ENCODE peak calls at places on chromosome 1, in four cellular contexts. C, T, A and U are unnamed samples.

GRCh38 chr1:182629674-182630073 is 25.5 kb upstream of the RGS16 start:
- DNase-seq in C (no peak), T (no peak), A (no peak), U (no peak)

GRCh38 chr1:62689524-62689923 is 1.3 kb upstream of the DOCK7 start:
- DNase-seq in C (no peak), T (no peak), A (no peak), U (no peak)

GRCh38 chr1:153612755-153613331 is at the start of gene S100A16:
- DNase-seq in C (peak; percentile 86), T (peak; percentile 84), A (peak; percentile 91), U (peak; percentile 56)

GRCh38 chr1:151814971-151815545 is 9.8 kb upstream of the LINGO4 start:
- DNase-seq in C (no peak), T (no peak), A (no peak), U (no peak)

GRCh38 chr1:29708818-29709710 is 472.7 kb downstream of the PTPRU start:
- DNase-seq in C (peak; percentile 50), T (no peak), A (no peak), U (no peak)

GRCh38 chr1:28067523-28068090 is 20.8 kb downstream of the EYA3 start:
- DNase-seq in C (no peak), T (no peak), A (no peak), U (no peak)

GRCh38 chr1:53644496-53644895 is 94.5 kb downstream of the GLIS1 start:
- DNase-seq in C (no peak), T (no peak), A (no peak), U (no peak)

GRCh38 chr1:66599346-66599745 is 65.4 kb downstream of the SGIP1 start:
- DNase-seq in C (no peak), T (no peak), A (no peak), U (no peak)

GRCh38 chr1:62271932-62272728 is 47.1 kb downstream of the KANK4 start:
- DNase-seq in C (peak; percentile 40), T (no peak), A (no peak), U (no peak)

GRCh38 chr1:96707023-96707422 is 14.6 kb upstream of the PTBP2 start:
- DNase-seq in C (no peak), T (no peak), A (no peak), U (no peak)

GRCh38 chr1:55898191-55898590 is 681.2 kb downstream of the PLPP3 start:
- DNase-seq in C (no peak), T (no peak), A (no peak), U (no peak)

GRCh38 chr1:41670558-41670957 is 186.1 kb upstream of the EDN2 start:
- DNase-seq in C (peak; percentile 26), T (no peak), A (no peak), U (no peak)

GRCh38 chr1:41671116-41671755 is 186.8 kb upstream of the EDN2 start:
- DNase-seq in C (no peak), T (no peak), A (no peak), U (no peak)

GRCh38 chr1:41665962-41666917 is 181.8 kb upstream of the EDN2 start:
- DNase-seq in C (peak; percentile 32), T (no peak), A (no peak), U (no peak)

GRCh38 chr1:41666991-41667631 is 182.6 kb upstream of the EDN2 start:
- DNase-seq in C (peak; percentile 83), T (no peak), A (peak; percentile 43), U (no peak)

GRCh38 chr1:41668967-41669366 is 184.5 kb upstream of the EDN2 start:
- DNase-seq in C (no peak), T (no peak), A (no peak), U (no peak)
- H3K4me1 ChIP-seq in C (peaks cover 12% of the 10 kb centered on the region), T (no peaks in the 10 kb centered on the region), A (peaks cover 8% of the 10 kb centered on the region), U (peaks cover 20% of the 10 kb centered on the region)

GRCh38 chr1:59016390-59016789 is 232.5 kb upstream of the JUN start:
- DNase-seq in C (peak; percentile 39), T (no peak), A (no peak), U (no peak)
- H3K4me1 ChIP-seq in C (peaks cover 7% of the 10 kb centered on the region), T (peaks cover 15% of the 10 kb centered on the region), A (peaks cover 49% of the 10 kb centered on the region), U (peaks cover 22% of the 10 kb centered on the region)

DNA sequence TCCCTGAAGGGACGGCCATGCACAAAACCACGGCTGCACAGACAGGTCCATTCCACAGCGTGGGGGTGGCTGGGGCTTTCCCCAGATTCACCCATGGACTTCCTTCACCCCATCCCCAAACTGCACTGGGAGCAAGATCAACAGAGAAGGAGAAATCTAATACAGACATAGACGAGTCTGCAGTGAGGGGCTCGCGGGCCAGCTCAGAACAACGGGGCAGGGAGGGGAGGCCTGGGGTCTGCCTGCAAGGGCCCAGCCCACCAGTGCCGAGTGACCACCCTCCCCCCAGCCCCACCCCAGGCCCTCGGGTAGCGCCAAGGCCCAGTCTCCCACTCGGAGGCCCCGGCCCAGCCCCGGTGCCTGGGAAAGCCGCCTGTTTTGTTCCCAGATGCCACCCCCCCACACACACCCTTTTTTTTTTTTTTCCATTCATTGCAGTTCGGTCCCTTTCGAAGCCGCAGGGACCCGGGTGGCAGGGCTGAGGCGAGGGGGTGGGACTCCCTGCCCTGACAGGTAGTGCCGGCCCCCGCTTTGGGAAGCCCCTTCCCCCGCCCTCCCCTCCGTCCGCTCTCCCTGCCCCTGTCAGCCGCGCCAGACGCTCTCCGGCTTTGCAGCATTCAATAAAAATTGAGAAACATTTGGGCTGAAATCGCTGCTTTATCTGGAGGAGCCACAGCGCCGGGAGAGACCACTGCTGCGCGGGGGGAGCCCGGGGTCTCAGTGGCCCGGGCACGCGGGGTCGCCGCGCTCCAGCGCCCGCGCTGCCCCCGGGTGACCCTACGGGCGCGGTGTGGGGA is 550 bp upstream of the EPHB2 start:
- DNase-seq in C (peak; percentile 61), T (peak; percentile 70), A (peak; percentile 66), U (peak; percentile 43)
- H3K4me1 ChIP-seq in C (no peaks in the 10 kb centered on the region), T (peaks cover 7% of the 10 kb centered on the region), A (peaks cover 35% of the 10 kb centered on the region), U (peaks cover 10% of the 10 kb centered on the region)

GRCh38 chr1:43934279-43934985 is 831 bp downstream of the ARTN start:
- DNase-seq in C (peak; percentile 92), T (peak; percentile 71), A (peak; percentile 82), U (peak; percentile 42)

GRCh38 chr1:43930949-43931275 is 2.7 kb upstream of the ARTN start:
- DNase-seq in C (no peak), T (no peak), A (no peak), U (no peak)

GRCh38 chr1:43933386-43934278 is at the start of gene ARTN:
- DNase-seq in C (peak; percentile 69), T (no peak), A (peak; percentile 63), U (no peak)

GRCh38 chr1:43931711-43932660 is 1.6 kb upstream of the ARTN start:
- DNase-seq in C (no peak), T (no peak), A (no peak), U (no peak)

GRCh38 chr1:43932786-43933385 is 715 bp upstream of the ARTN start:
- DNase-seq in C (peak; percentile 65), T (no peak), A (no peak), U (no peak)
- H3K4me1 ChIP-seq in C (peaks cover 11% of the 10 kb centered on the region), T (peaks cover 15% of the 10 kb centered on the region), A (peaks cover 39% of the 10 kb centered on the region), U (peaks cover 36% of the 10 kb centered on the region)